ENCODE peak calls at places on chromosome 19, in eight cellular contexts. N, P, A, Z, T, R, Y and E are unnamed samples.

GRCh38 chr19:54817670-54818536 is 1.6 kb downstream of the KIR3DL1 start:
- DNase-seq in N (no peak), P (no peak), A (no peak), Z (no peak), T (no peak), R (no peak), Y (no peak), E (no peak)

GRCh38 chr19:49056101-49056901 is 1.2 kb downstream of the CGB7 start:
- DNase-seq in N (peak), P (peak), A (peak), Z (peak), T (peak), R (peak), Y (peak), E (peak)

GRCh38 chr19:11699931-11700794 is 38.6 kb downstream of the ZNF823 start:
- DNase-seq in N (no peak), P (no peak), A (no peak), Z (peak), T (peak), R (no peak), Y (no peak), E (no peak)

GRCh38 chr19:41862445-41862986 is 2.5 kb downstream of the RPS19 start:
- DNase-seq in N (no peak), P (peak), A (no peak), Z (no peak), T (no peak), R (no peak), Y (no peak), E (no peak)

GRCh38 chr19:13984186-13984585 is 21.9 kb downstream of the RFX1 start:
- DNase-seq in N (no peak), P (no peak), A (no peak), Z (no peak), T (no peak), R (no peak), Y (no peak), E (no peak)

GRCh38 chr19:34218818-34219164 is 35.6 kb upstream of the GARRE1 start:
- DNase-seq in N (no peak), P (no peak), A (no peak), Z (no peak), T (no peak), R (no peak), Y (no peak), E (no peak)

GRCh38 chr19:31232220-31232619 is 117.0 kb downstream of the TSHZ3 start:
- DNase-seq in N (no peak), P (no peak), A (no peak), Z (no peak), T (no peak), R (no peak), Y (no peak), E (no peak)

GRCh38 chr19:4686700-4687099 is 16.6 kb upstream of the MYDGF start:
- DNase-seq in N (no peak), P (no peak), A (no peak), Z (no peak), T (no peak), R (no peak), Y (no peak), E (no peak)

GRCh38 chr19:30394481-30395151 is 22.4 kb downstream of the ZNF536 start:
- DNase-seq in N (no peak), P (no peak), A (no peak), Z (no peak), T (no peak), R (no peak), Y (no peak), E (no peak)

GRCh38 chr19:29084266-29084665 is 128.7 kb downstream of the UQCRFS1 start:
- DNase-seq in N (no peak), P (no peak), A (peak), Z (peak), T (peak), R (peak), Y (no peak), E (no peak)
- TF ChIP-seq CTCF in N (peak), P (no peak), A (peak), Z (peak), T (peak), R (peak), Y (no peak), E (no peak)

DNA sequence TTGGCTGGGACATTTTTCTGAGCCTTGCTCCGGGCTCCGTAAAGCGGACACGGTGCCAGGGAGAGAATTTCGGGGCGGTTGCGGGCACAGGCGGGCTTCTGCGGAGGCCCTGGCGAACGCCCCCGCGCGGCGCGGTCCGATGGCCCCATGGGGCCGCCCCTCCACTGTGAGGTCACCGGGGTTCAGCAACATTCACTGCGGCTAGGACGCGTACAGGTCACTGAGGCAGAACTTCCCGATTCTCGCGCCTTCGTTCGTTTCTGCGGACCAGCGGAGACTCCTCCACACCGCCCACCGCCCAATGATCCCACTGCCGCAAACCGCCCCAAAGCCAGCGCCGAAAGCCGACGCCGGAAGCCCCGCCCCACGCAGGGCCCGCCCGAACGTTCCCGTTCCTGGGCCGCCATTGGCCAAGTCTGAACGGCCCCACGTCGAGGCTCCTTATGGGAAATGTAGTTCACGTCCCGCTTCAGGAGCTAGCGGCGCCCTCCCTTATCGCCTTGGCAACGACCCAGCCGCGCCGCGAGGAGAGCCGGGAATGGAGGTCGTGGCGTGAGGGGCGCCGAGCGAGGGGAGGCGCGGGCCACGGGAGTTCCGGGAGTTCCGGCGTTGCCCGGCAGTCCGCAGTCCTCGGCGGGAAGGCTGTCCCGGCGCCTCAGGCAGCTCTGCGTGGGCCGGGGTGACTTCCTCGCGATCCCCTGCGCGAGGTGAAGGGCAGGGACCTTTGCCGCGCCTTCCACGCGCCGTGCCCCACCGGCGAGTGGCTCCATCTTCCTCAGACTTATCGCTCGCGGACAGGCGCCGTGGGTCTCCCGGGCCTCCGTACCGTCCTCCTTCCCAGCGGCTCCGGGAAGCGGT is at the start of gene ZNF584:
- DNase-seq in N (peak), P (peak), A (peak), Z (peak), T (peak), R (peak), Y (peak), E (peak)
- TF ChIP-seq CTCF in N (no peak), P (no peak), A (no peak), Z (peak), T (no peak), R (no peak), Y (no peak), E (no peak)

GRCh38 chr19:2061936-2062729 is 11.1 kb upstream of the MKNK2 start:
- DNase-seq in N (no peak), P (peak), A (no peak), Z (no peak), T (no peak), R (peak), Y (no peak), E (no peak)

GRCh38 chr19:2063824-2064223 is 12.8 kb upstream of the MKNK2 start:
- DNase-seq in N (no peak), P (no peak), A (no peak), Z (no peak), T (no peak), R (no peak), Y (no peak), E (no peak)

GRCh38 chr19:2064395-2064787 is 13.3 kb upstream of the MKNK2 start:
- DNase-seq in N (peak), P (peak), A (no peak), Z (no peak), T (no peak), R (peak), Y (no peak), E (no peak)

GRCh38 chr19:2062770-2063169 is 11.7 kb upstream of the MKNK2 start:
- DNase-seq in N (no peak), P (no peak), A (no peak), Z (no peak), T (no peak), R (no peak), Y (no peak), E (no peak)

DNA sequence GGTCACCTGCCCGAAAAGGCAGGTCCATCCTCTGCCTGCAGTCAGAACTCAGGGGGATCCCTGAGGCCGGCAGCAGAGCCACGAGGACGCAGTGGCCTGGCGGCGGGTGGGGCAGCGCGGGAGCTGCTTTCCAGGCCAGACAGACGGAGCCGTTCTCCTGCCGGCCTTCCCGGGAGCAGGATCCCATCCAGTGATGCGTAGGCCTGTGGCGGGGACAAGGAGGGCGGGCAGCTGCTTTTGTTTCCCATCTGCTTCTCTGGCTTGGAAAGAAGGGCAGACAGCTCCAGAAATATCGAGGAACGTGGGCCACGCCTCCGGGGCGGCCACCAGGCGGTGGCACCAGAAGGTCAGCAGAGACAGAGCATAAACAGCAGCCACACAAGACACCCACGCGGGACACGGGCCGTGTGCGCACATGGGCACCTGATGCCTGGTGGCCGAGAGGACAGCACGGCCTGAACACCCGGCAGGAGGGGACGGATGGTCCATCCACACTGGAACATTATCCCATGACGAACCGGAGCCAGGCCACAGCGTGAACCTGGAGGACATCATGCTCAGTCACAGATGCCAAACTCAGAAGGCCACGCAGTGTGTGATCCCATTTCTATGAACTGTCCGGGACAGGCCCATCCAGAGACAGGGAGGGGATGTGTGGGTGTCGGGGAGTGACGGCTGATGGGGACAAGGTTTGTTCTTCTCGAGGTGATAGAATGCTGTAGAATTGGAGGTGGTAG is 13.9 kb upstream of the MKNK2 start:
- DNase-seq in N (no peak), P (peak), A (no peak), Z (no peak), T (no peak), R (peak), Y (no peak), E (no peak)
- TF ChIP-seq CTCF in N (no peak), P (peak), A (no peak), Z (no peak), T (no peak), R (peak), Y (no peak), E (no peak)

GRCh38 chr19:52690395-52691214 is 44.2 kb downstream of the ZNF611 start:
- DNase-seq in N (peak), P (peak), A (peak), Z (peak), T (peak), R (peak), Y (peak), E (peak)
- TF ChIP-seq CTCF in N (peak), P (peak), A (peak), Z (peak), T (no peak), R (peak), Y (no peak), E (no peak)

DNA sequence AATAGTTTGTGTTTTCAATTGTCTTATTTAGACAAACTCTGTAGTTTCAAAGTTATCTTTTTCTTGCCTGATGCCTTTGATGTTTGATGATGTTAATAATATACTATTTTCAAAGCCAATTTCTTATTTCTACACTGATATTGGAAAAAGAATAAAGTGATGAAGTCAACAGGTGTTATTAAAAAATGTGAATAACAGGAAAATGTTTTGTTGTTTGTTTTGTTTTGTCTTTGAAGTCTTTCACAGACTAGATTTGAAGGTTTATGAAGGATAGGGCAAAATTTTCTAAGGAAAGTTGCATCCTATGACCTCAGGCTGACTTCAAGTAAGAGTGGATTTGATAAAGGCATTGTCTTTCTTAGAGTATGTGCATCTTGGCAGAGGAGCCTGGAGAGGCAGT is 31.2 kb downstream of the ZNF790 start:
- DNase-seq in N (no peak), P (no peak), A (no peak), Z (no peak), T (no peak), R (no peak), Y (no peak), E (no peak)
- TF ChIP-seq CTCF in N (no peak), P (no peak), A (no peak), Z (no peak), T (no peak), R (no peak), Y (no peak), E (no peak)

DNA sequence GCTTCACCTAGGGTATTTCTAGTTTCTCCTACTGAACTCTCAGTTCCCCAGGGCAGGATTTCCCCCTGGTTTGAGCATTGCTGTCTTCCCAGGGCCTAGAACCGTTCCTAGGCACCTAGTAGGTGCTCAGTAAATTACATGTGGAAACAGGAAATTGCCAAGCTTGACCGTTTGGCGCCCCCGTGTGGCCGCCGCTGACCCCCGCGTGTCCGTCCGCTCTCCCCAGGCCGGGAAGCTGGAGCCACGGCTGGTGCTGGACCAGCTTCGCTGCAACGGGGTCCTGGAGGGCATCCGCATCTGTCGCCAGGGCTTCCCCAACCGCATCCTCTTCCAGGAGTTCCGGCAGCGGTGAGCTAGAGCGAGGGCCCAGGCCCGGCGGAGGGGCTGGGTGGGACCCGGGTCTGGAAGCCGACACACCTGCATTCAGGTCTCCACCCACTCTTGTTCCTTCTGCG is 55.5 kb downstream of the MYH14 start:
- DNase-seq in N (no peak), P (peak), A (peak), Z (no peak), T (peak), R (no peak), Y (no peak), E (no peak)
- TF ChIP-seq CTCF in N (peak), P (peak), A (peak), Z (peak), T (peak), R (no peak), Y (peak), E (peak)

GRCh38 chr19:16383584-16384161 is 59.0 kb downstream of the KLF2 start:
- DNase-seq in N (no peak), P (peak), A (no peak), Z (no peak), T (no peak), R (no peak), Y (no peak), E (no peak)
- TF ChIP-seq CTCF in N (peak), P (no peak), A (no peak), Z (no peak), T (no peak), R (peak), Y (peak), E (no peak)

GRCh38 chr19:40443131-40443929 is 805 bp downstream of the SERTAD3 start:
- DNase-seq in N (peak), P (peak), A (peak), Z (peak), T (peak), R (peak), Y (peak), E (peak)

GRCh38 chr19:40445006-40445312 is 824 bp upstream of the SERTAD3 start:
- DNase-seq in N (no peak), P (no peak), A (no peak), Z (no peak), T (no peak), R (no peak), Y (no peak), E (no peak)

GRCh38 chr19:40445637-40445944 is 1.5 kb upstream of the SERTAD3 start:
- DNase-seq in N (no peak), P (no peak), A (no peak), Z (no peak), T (no peak), R (no peak), Y (no peak), E (no peak)

GRCh38 chr19:40443930-40444180 is 280 bp downstream of the SERTAD3 start:
- DNase-seq in N (no peak), P (no peak), A (no peak), Z (no peak), T (no peak), R (no peak), Y (no peak), E (no peak)

DNA sequence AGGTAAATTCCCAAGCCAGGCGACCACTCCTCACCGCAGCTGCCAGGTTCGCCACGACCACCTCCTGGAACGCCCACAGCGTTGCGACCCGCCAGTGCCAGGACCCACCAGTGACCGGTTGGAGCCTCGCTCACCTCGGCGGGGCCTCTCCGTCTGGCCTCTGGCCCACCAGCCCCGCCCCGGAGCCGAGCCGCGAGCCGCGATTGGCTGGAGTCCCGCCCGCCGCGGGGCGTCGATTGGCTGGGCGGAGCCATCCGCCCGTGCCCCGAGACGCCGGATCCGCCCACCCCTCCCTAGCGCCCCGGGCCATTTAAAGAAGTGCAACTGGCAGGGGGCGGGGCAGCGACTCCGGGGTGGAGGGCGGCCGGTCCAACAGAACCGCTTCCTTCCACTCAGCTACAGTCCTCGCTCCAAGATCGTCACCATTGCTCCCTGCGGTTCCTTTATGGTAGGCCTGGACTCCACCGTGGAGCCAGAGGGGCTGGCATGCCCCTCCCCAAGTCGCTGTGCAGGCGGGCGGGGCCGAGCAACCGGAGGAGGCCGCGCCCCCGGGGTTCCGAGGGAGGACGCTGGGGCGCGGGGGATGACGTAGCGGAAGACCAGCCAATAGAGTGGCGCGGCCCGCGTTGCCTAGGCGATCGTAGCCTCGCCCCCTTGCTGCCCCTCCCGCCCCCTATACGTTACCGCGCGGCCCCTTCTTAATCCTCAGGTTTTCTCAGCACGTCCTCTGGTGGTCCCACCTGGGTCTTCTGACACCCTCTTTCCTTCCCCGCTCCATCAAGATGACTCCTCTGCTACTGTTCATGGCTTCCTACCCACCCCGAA is at the start of gene SERTAD3:
- DNase-seq in N (peak), P (peak), A (peak), Z (peak), T (peak), R (peak), Y (peak), E (peak)
- TF ChIP-seq CTCF in N (peak), P (no peak), A (no peak), Z (peak), T (peak), R (no peak), Y (peak), E (peak)